ENCODE peak calls at places on chromosomes 7 and 10, in eight cellular contexts. M is heart right ventricle, B is A549, G is tibial artery, S is stomach, V is heart left ventricle, R is astrocyte, X is RWPE2. H is an unnamed sample.
A peak's percentile ranks its signal among the peaks of the same experiment; 100 is the strongest.

GRCh38 chr10:33703897-33704825 is 369.7 kb upstream of the NRP1 start:
- DNase-seq in G (no peak), M (peak; percentile 29), V (no peak), X (no peak), R (peak; percentile 73), S (no peak), B (no peak), H (no peak)

GRCh38 chr10:29757551-29758297 is 123.0 kb upstream of the SVIL start:
- DNase-seq in S (no peak), V (no peak), X (peak; percentile 89), G (no peak), B (no peak), R (peak; percentile 62), M (no peak), H (no peak)

GRCh38 chr10:85786401-85786899 is 580.1 kb downstream of the GRID1 start:
- DNase-seq in M (no peak), X (no peak), G (no peak), V (no peak), B (no peak), R (no peak), S (no peak), H (peak; percentile 65)

GRCh38 chr10:121459765-121460453 is 138.3 kb downstream of the FGFR2 start:
- DNase-seq in X (no peak), M (no peak), R (peak; percentile 79), B (no peak), G (no peak), V (no peak), S (no peak), H (no peak)

GRCh38 chr10:103759100-103759781 is 96.1 kb downstream of the SH3PXD2A start:
- DNase-seq in V (no peak), S (no peak), G (peak; percentile 44), X (no peak), R (peak; percentile 84), M (peak; percentile 85), B (peak; percentile 55), H (peak; percentile 47)

GRCh38 chr10:32004161-32004591 is 52.0 kb downstream of the KIF5B start:
- DNase-seq in B (no peak), M (peak; percentile 32), X (no peak), S (peak; percentile 35), R (no peak), G (no peak), V (no peak), H (peak; percentile 36)

GRCh38 chr10:18545626-18546025 is 105.8 kb downstream of the NSUN6 start:
- DNase-seq in V (no peak), M (no peak), S (no peak), B (no peak), G (no peak), R (peak; percentile 42), X (no peak), H (no peak)

GRCh38 chr10:5477948-5478693 is 21.2 kb downstream of the CALML5 start:
- DNase-seq in S (no peak), M (no peak), V (no peak), B (no peak), R (no peak), X (no peak), G (no peak), H (no peak)

GRCh38 chr7:107661081-107661864 is 645 bp downstream of the SLC26A4 start:
- DNase-seq in B (no peak), R (peak; percentile 49), X (peak; percentile 74), S (peak; percentile 71), G (peak; percentile 30), V (peak; percentile 75), M (peak; percentile 19), H (peak; percentile 77)

GRCh38 chr7:128837521-128837921 is 7.3 kb downstream of the FLNC start:
- DNase-seq in V (peak; percentile 54), X (peak; percentile 59), M (peak; percentile 4), G (no peak), B (no peak), S (no peak), R (no peak), H (no peak)

GRCh38 chr10:103232772-103233488 is 12.8 kb upstream of the RPEL1 start:
- DNase-seq in B (no peak), M (no peak), X (no peak), V (no peak), R (peak; percentile 70), S (no peak), G (no peak), H (no peak)

GRCh38 chr10:33337335-33337854 is 2.9 kb upstream of the NRP1 start:
- DNase-seq in M (peak; percentile 80), S (no peak), G (peak; percentile 33), R (peak; percentile 81), V (peak; percentile 61), B (peak; percentile 53), X (no peak), H (peak; percentile 46)

GRCh38 chr7:43646603-43647313 is 63.9 kb downstream of the STK17A start:
- DNase-seq in M (no peak), X (no peak), B (no peak), R (peak; percentile 59), V (no peak), G (no peak), S (no peak), H (no peak)

GRCh38 chr7:65974191-65974801 is 7.7 kb downstream of the GUSB start:
- DNase-seq in V (no peak), S (no peak), G (no peak), R (no peak), M (no peak), X (peak; percentile 58), B (no peak), H (no peak)

GRCh38 chr7:50335795-50336754 is 31.6 kb downstream of the IKZF1 start:
- DNase-seq in V (no peak), B (no peak), M (no peak), S (no peak), G (no peak), R (no peak), X (no peak), H (no peak)

DNA sequence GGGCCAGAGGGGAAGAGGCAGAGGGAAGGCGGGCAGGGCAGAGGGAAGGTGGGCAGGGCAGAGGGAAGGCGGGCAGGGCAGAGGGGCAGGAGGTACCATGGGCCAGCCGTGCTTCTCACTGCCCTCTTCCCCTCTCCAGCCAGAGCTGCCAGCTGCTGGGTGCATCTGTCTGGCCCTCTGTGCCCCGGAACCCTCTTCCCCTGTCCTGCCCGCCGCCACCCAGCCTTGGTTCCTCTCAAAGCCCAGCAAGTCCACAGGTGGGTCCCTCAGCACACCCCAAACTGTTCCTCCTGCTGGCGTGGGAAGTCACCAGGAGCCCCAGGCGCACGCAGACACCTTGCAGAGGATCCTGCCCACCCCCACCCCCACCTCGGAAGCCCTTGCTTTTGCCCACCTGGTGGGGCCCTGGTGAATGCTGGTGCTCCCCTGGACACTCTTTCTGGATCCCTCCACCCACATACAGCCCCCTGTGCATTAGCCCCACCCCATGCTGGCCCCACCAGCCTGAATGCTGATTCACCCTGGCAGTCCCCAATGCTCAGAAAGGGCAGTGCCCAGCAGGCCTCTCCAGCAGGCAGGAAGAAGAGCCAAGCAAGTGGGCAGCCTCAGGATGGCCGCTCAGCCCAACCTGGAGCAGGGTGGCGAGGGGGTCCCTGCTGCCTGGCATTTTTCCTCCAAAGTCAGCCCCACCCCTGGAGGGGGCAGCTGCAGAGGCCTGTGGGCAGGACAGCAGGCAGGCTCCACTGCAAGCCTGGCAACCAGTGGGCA is 1.9 kb upstream of the PWWP2B start:
- DNase-seq in R (no peak), M (no peak), S (no peak), V (peak; percentile 61), B (no peak), X (no peak), G (no peak), H (peak; percentile 20)
- H3K27ac ChIP-seq in R (no peak overlapping the region), M (peak overlapping the region; percentile 97), S (peak overlapping the region; percentile 96), V (peak overlapping the region; percentile 97), B (peak overlapping the region; percentile 99), X (peak overlapping the region; percentile 68), G (peak overlapping the region; percentile 84), H (peak overlapping the region; percentile 89)

GRCh38 chr10:70906031-70906804 is 17.9 kb upstream of the PCBD1 start:
- DNase-seq in S (no peak), X (no peak), B (no peak), M (no peak), G (peak; percentile 12), R (no peak), V (no peak), H (no peak)

GRCh38 chr10:70905071-70906021 is 17.0 kb upstream of the PCBD1 start:
- DNase-seq in S (no peak), X (no peak), G (no peak), V (no peak), R (no peak), M (no peak), B (no peak), H (peak; percentile 40)

GRCh38 chr10:70903262-70903921 is 15.0 kb upstream of the PCBD1 start:
- DNase-seq in R (no peak), M (peak; percentile 77), G (peak; percentile 54), V (no peak), X (no peak), S (peak; percentile 67), B (peak; percentile 62), H (peak; percentile 66)

GRCh38 chr10:70901276-70901878 is 13.0 kb upstream of the PCBD1 start:
- DNase-seq in M (no peak), X (no peak), B (no peak), V (no peak), S (no peak), G (no peak), R (no peak), H (no peak)

DNA sequence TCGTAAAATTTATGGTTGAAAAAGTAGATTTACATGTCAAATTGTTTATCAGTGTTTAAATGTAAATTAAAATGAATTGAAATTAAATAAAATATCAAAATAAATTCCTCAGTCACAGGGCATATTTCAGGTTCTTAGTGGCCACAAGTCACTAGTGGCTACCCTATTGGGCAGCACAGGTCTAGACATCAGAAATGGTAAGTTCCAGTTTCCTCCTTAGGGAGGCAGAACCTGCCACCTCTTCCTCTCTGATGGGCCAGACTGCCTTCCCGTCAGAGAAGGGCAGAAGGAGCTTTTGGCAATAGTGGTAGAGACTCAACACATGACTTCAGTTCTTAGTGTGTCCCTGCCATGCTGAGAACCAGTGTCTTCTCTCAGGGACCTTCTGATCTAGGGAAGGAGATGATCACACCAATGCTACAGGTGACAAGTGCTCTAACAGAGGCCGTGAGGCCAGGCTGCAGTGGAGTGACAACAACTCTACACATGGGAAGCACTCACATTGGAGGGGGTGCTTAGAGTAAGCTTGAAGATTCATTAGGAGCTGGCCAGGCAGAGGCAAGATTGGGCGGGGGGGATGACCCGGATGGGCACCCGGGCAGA is 14.4 kb upstream of the PCBD1 start:
- DNase-seq in V (no peak), M (no peak), S (no peak), R (no peak), X (no peak), G (no peak), B (peak; percentile 25), H (no peak)
- TF ChIP-seq CTCF in V (no peak), M (no peak), S (no peak), R (no peak), X (no peak), G (no peak), B (no peak), H (no peak)

GRCh38 chr7:1403844-1404404 is 55.3 kb downstream of the MICALL2 start:
- DNase-seq in G (no peak), X (no peak), V (no peak), M (peak; percentile 50), R (peak; percentile 61), S (no peak), B (no peak), H (no peak)
- H3K4me3 ChIP-seq in G (no peak overlapping the region), X (no peak overlapping the region), V (peak overlapping the region; percentile 6), M (no peak overlapping the region), R (peak overlapping the region; percentile 20), S (no peak overlapping the region), B (peak overlapping the region; percentile 24), H (no peak overlapping the region)

DNA sequence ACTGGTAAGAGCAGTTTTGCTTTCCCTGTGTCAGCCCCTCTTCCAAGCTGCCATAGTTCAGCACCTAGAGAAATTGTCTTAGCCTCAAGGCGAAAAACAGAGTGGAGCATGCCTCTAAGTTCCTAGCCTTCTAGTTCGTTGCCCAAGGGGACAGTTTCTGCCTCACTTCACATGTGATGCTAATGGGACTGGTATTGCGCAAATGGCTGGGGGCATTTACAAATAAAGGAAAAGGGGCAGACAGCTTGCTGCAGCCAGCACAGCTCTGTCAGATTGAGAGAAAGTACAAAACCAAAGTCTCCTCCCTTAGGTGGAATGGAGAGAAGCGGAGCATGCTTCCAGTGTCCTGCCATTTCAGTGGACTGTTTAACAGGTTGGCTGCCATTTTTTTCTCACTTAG is 567.7 kb downstream of the ETV1 start:
- DNase-seq in B (no peak), M (no peak), S (no peak), V (peak; percentile 15), R (no peak), X (no peak), G (no peak), H (no peak)
- H3K27ac ChIP-seq in B (no peak overlapping the region), M (no peak overlapping the region), S (no peak overlapping the region), V (no peak overlapping the region), R (no peak overlapping the region), X (no peak overlapping the region), G (no peak overlapping the region), H (no peak overlapping the region)